ENCODE peak calls at places on chromosomes 16 and 17, in four cellular contexts. One of them, this sample, is unnamed.

GRCh38 chr17:81608082-81608481 is 28.8 kb downstream of the NPLOC4 start:
- DNase-seq in fibroblast of lung: peak
- DNase-seq in activated CD4-positive, alpha-beta memory T cell treated with anti-CD3 and anti-CD28 coated beads, Interleukin-2, amount 10 ng/mL, durations not matched to agents 7 days and 5 days: no peak
- DNase-seq in stimulated activated CD4-positive, alpha-beta T cell treated with anti-CD3 and anti-CD28 coated beads, Interleukin-15, amount 100 ng/mL, for 1 hour: no peak
- DNase-seq in this sample: no peak

GRCh38 chr16:59463776-59464175 is 729.7 kb upstream of the GOT2 start:
- DNase-seq in fibroblast of lung: peak
- DNase-seq in activated CD4-positive, alpha-beta memory T cell treated with anti-CD3 and anti-CD28 coated beads, Interleukin-2, amount 10 ng/mL, durations not matched to agents 7 days and 5 days: no peak
- DNase-seq in stimulated activated CD4-positive, alpha-beta T cell treated with anti-CD3 and anti-CD28 coated beads, Interleukin-15, amount 100 ng/mL, for 1 hour: no peak
- DNase-seq in this sample: no peak

GRCh38 chr17:74008196-74008595 is 195.3 kb upstream of the RPL38 start:
- DNase-seq in fibroblast of lung: no peak
- DNase-seq in activated CD4-positive, alpha-beta memory T cell treated with anti-CD3 and anti-CD28 coated beads, Interleukin-2, amount 10 ng/mL, durations not matched to agents 7 days and 5 days: peak
- DNase-seq in stimulated activated CD4-positive, alpha-beta T cell treated with anti-CD3 and anti-CD28 coated beads, Interleukin-15, amount 100 ng/mL, for 1 hour: no peak
- DNase-seq in this sample: no peak

GRCh38 chr17:63356275-63356905 is 89.7 kb downstream of the CYB561 start:
- DNase-seq in fibroblast of lung: peak
- DNase-seq in activated CD4-positive, alpha-beta memory T cell treated with anti-CD3 and anti-CD28 coated beads, Interleukin-2, amount 10 ng/mL, durations not matched to agents 7 days and 5 days: no peak
- DNase-seq in stimulated activated CD4-positive, alpha-beta T cell treated with anti-CD3 and anti-CD28 coated beads, Interleukin-15, amount 100 ng/mL, for 1 hour: no peak
- DNase-seq in this sample: peak

GRCh38 chr16:49491736-49492089 is 118.1 kb downstream of the C16orf78 start:
- DNase-seq in fibroblast of lung: peak
- DNase-seq in activated CD4-positive, alpha-beta memory T cell treated with anti-CD3 and anti-CD28 coated beads, Interleukin-2, amount 10 ng/mL, durations not matched to agents 7 days and 5 days: no peak
- DNase-seq in stimulated activated CD4-positive, alpha-beta T cell treated with anti-CD3 and anti-CD28 coated beads, Interleukin-15, amount 100 ng/mL, for 1 hour: no peak
- DNase-seq in this sample: no peak

GRCh38 chr17:29772981-29773380 is 150.3 kb upstream of the CORO6 start:
- DNase-seq in fibroblast of lung: no peak
- DNase-seq in activated CD4-positive, alpha-beta memory T cell treated with anti-CD3 and anti-CD28 coated beads, Interleukin-2, amount 10 ng/mL, durations not matched to agents 7 days and 5 days: no peak
- DNase-seq in stimulated activated CD4-positive, alpha-beta T cell treated with anti-CD3 and anti-CD28 coated beads, Interleukin-15, amount 100 ng/mL, for 1 hour: no peak
- DNase-seq in this sample: no peak

GRCh38 chr17:4706121-4706520 is 2.2 kb upstream of the PELP1 start:
- DNase-seq in fibroblast of lung: peak
- DNase-seq in activated CD4-positive, alpha-beta memory T cell treated with anti-CD3 and anti-CD28 coated beads, Interleukin-2, amount 10 ng/mL, durations not matched to agents 7 days and 5 days: no peak
- DNase-seq in stimulated activated CD4-positive, alpha-beta T cell treated with anti-CD3 and anti-CD28 coated beads, Interleukin-15, amount 100 ng/mL, for 1 hour: no peak
- DNase-seq in this sample: no peak

GRCh38 chr17:30812218-30813177 is 12.0 kb downstream of the CRLF3 start:
- DNase-seq in fibroblast of lung: peak
- DNase-seq in activated CD4-positive, alpha-beta memory T cell treated with anti-CD3 and anti-CD28 coated beads, Interleukin-2, amount 10 ng/mL, durations not matched to agents 7 days and 5 days: no peak
- DNase-seq in stimulated activated CD4-positive, alpha-beta T cell treated with anti-CD3 and anti-CD28 coated beads, Interleukin-15, amount 100 ng/mL, for 1 hour: no peak
- DNase-seq in this sample: no peak

This sample was measured in fibroblast of the conjunctiva.